ENCODE peak calls at places on chromosome 18, in eight cellular contexts. One of them, this sample, is unnamed.

GRCh38 chr18:6242004-6242403 is 172.7 kb downstream of the L3MBTL4 start:
- DNase-seq in left ventricle myocardium inferior: no peak
- DNase-seq in neural progenitor cell: no peak
- DNase-seq in AG04450: no peak
- DNase-seq in type B pancreatic cell: no peak
- DNase-seq in cardiac fibroblast: no peak
- DNase-seq in progenitor cell of endocrine pancreas: no peak
- DNase-seq in sigmoid colon: no peak
- DNase-seq in this sample: no peak

GRCh38 chr18:6365385-6365784 is 49.3 kb downstream of the L3MBTL4 start:
- DNase-seq in neural progenitor cell: no peak
- DNase-seq in cardiac fibroblast: no peak
- DNase-seq in AG04450: no peak
- DNase-seq in progenitor cell of endocrine pancreas: no peak
- DNase-seq in type B pancreatic cell: no peak
- DNase-seq in sigmoid colon: no peak
- DNase-seq in left ventricle myocardium inferior: no peak
- DNase-seq in this sample: no peak

GRCh38 chr18:79108520-79109215 is 39.5 kb downstream of the ATP9B start:
- DNase-seq in type B pancreatic cell: no peak
- DNase-seq in cardiac fibroblast: peak; percentile 33
- DNase-seq in progenitor cell of endocrine pancreas: no peak
- DNase-seq in AG04450: no peak
- DNase-seq in left ventricle myocardium inferior: no peak
- DNase-seq in neural progenitor cell: no peak
- DNase-seq in sigmoid colon: no peak
- DNase-seq in this sample: no peak

GRCh38 chr18:78898066-78898465 is 81.6 kb upstream of the SALL3 start:
- DNase-seq in progenitor cell of endocrine pancreas: no peak
- DNase-seq in neural progenitor cell: no peak
- DNase-seq in cardiac fibroblast: no peak
- DNase-seq in type B pancreatic cell: no peak
- DNase-seq in AG04450: no peak
- DNase-seq in sigmoid colon: no peak
- DNase-seq in left ventricle myocardium inferior: no peak
- DNase-seq in this sample: no peak

GRCh38 chr18:48519431-48520100 is 19.3 kb upstream of the CTIF start:
- DNase-seq in progenitor cell of endocrine pancreas: no peak
- DNase-seq in left ventricle myocardium inferior: no peak
- DNase-seq in sigmoid colon: no peak
- DNase-seq in AG04450: no peak
- DNase-seq in neural progenitor cell: no peak
- DNase-seq in cardiac fibroblast: no peak
- DNase-seq in type B pancreatic cell: no peak
- DNase-seq in this sample: no peak

GRCh38 chr18:34710430-34711386 is 610 bp downstream of the DTNA start:
- DNase-seq in progenitor cell of endocrine pancreas: no peak
- DNase-seq in left ventricle myocardium inferior: no peak
- DNase-seq in AG04450: no peak
- DNase-seq in type B pancreatic cell: no peak
- DNase-seq in sigmoid colon: no peak
- DNase-seq in neural progenitor cell: no peak
- DNase-seq in cardiac fibroblast: peak; percentile 74
- DNase-seq in this sample: peak; percentile 33

GRCh38 chr18:48902856-48903601 is 47.7 kb downstream of the SMAD7 start:
- DNase-seq in AG04450: no peak
- DNase-seq in cardiac fibroblast: peak; percentile 87
- DNase-seq in left ventricle myocardium inferior: peak; percentile 60
- DNase-seq in progenitor cell of endocrine pancreas: no peak
- DNase-seq in neural progenitor cell: no peak
- DNase-seq in type B pancreatic cell: no peak
- DNase-seq in sigmoid colon: peak; percentile 70
- DNase-seq in this sample: peak; percentile 84

GRCh38 chr18:40583671-40584070 is 1371.4 kb upstream of the PIK3C3 start:
- DNase-seq in neural progenitor cell: no peak
- DNase-seq in progenitor cell of endocrine pancreas: no peak
- DNase-seq in AG04450: no peak
- DNase-seq in cardiac fibroblast: no peak
- DNase-seq in type B pancreatic cell: no peak
- DNase-seq in left ventricle myocardium inferior: no peak
- DNase-seq in sigmoid colon: no peak
- DNase-seq in this sample: no peak

GRCh38 chr18:2336993-2337392 is 234.3 kb downstream of the METTL4 start:
- DNase-seq in progenitor cell of endocrine pancreas: no peak
- DNase-seq in neural progenitor cell: no peak
- DNase-seq in left ventricle myocardium inferior: no peak
- DNase-seq in cardiac fibroblast: no peak
- DNase-seq in AG04450: no peak
- DNase-seq in sigmoid colon: no peak
- DNase-seq in type B pancreatic cell: no peak
- DNase-seq in this sample: no peak

GRCh38 chr18:73366713-73367112 is 498.9 kb upstream of the NETO1 start:
- DNase-seq in left ventricle myocardium inferior: no peak
- DNase-seq in sigmoid colon: no peak
- DNase-seq in neural progenitor cell: no peak
- DNase-seq in cardiac fibroblast: peak; percentile 27
- DNase-seq in type B pancreatic cell: no peak
- DNase-seq in progenitor cell of endocrine pancreas: no peak
- DNase-seq in AG04450: peak; percentile 38
- DNase-seq in this sample: no peak

GRCh38 chr18:79365701-79366100 is 30.0 kb upstream of the NFATC1 start:
- DNase-seq in cardiac fibroblast: no peak
- DNase-seq in type B pancreatic cell: no peak
- DNase-seq in neural progenitor cell: no peak
- DNase-seq in progenitor cell of endocrine pancreas: no peak
- DNase-seq in AG04450: no peak
- DNase-seq in sigmoid colon: no peak
- DNase-seq in left ventricle myocardium inferior: no peak
- DNase-seq in this sample: peak; percentile 6

GRCh38 chr18:68604256-68604655 is 110.7 kb downstream of the TMX3 start:
- DNase-seq in neural progenitor cell: no peak
- DNase-seq in progenitor cell of endocrine pancreas: no peak
- DNase-seq in cardiac fibroblast: no peak
- DNase-seq in type B pancreatic cell: no peak
- DNase-seq in left ventricle myocardium inferior: no peak
- DNase-seq in sigmoid colon: no peak
- DNase-seq in AG04450: no peak
- DNase-seq in this sample: no peak

GRCh38 chr18:71398530-71398929 is 1109.7 kb downstream of the SOCS6 start:
- DNase-seq in neural progenitor cell: peak; percentile 78
- DNase-seq in AG04450: no peak
- DNase-seq in progenitor cell of endocrine pancreas: peak; percentile 30
- DNase-seq in type B pancreatic cell: no peak
- DNase-seq in cardiac fibroblast: peak; percentile 36
- DNase-seq in sigmoid colon: no peak
- DNase-seq in left ventricle myocardium inferior: no peak
- DNase-seq in this sample: peak; percentile 19
- TF ChIP-seq CTCF in neural progenitor cell: peak; percentile 64
- TF ChIP-seq CTCF in AG04450: peak; percentile 31
- TF ChIP-seq CTCF in progenitor cell of endocrine pancreas: peak; percentile 74
- TF ChIP-seq CTCF in type B pancreatic cell: peak; percentile 62
- TF ChIP-seq CTCF in cardiac fibroblast: peak; percentile 28
- TF ChIP-seq CTCF in sigmoid colon: no peak
- TF ChIP-seq CTCF in left ventricle myocardium inferior: no peak
- TF ChIP-seq CTCF in this sample: peak; percentile 48

DNA sequence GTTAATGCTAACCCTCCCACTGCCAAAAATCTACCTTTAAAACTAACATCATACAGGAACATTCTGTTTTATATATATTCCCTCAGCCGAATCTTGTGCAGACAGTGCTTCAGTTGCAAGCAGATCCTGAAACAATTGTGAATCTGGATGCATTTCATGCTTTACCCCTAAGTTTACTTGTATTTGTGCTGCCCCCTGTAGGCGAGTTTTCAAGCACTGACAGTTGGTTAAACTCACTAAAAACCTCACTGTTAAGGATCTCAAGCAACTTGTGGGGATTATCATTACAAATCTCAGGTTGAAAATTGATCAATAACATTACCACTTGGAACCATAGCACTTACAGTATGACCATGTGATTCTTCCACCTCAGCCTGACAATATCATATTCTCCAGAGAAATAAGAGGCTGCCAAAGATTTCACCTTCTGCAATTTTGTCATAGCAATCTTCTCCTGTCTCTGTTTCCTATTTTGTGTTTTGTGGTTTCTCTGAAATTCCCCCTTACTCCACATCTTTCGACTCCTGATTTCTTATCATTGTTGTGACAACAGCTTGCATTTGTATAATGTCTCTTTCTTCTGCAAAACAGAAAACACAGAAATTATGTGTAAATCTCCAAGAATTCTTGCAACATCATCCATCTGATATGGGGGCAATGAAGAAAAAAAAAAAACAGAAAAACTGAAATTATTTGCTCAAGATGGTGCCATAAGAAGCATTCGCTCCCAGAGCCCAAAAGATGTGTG is 354.6 kb upstream of the SETBP1 start:
- DNase-seq in neural progenitor cell: peak; percentile 87
- DNase-seq in left ventricle myocardium inferior: peak; percentile 16
- DNase-seq in progenitor cell of endocrine pancreas: peak; percentile 34
- DNase-seq in sigmoid colon: no peak
- DNase-seq in AG04450: peak; percentile 42
- DNase-seq in type B pancreatic cell: no peak
- DNase-seq in cardiac fibroblast: peak; percentile 84
- DNase-seq in this sample: peak; percentile 49
- TF ChIP-seq CTCF in neural progenitor cell: peak; percentile 83
- TF ChIP-seq CTCF in left ventricle myocardium inferior: peak; percentile 63
- TF ChIP-seq CTCF in progenitor cell of endocrine pancreas: peak; percentile 76
- TF ChIP-seq CTCF in sigmoid colon: no peak
- TF ChIP-seq CTCF in AG04450: peak; percentile 74
- TF ChIP-seq CTCF in type B pancreatic cell: peak; percentile 70
- TF ChIP-seq CTCF in cardiac fibroblast: peak; percentile 69
- TF ChIP-seq CTCF in this sample: peak; percentile 62

DNA sequence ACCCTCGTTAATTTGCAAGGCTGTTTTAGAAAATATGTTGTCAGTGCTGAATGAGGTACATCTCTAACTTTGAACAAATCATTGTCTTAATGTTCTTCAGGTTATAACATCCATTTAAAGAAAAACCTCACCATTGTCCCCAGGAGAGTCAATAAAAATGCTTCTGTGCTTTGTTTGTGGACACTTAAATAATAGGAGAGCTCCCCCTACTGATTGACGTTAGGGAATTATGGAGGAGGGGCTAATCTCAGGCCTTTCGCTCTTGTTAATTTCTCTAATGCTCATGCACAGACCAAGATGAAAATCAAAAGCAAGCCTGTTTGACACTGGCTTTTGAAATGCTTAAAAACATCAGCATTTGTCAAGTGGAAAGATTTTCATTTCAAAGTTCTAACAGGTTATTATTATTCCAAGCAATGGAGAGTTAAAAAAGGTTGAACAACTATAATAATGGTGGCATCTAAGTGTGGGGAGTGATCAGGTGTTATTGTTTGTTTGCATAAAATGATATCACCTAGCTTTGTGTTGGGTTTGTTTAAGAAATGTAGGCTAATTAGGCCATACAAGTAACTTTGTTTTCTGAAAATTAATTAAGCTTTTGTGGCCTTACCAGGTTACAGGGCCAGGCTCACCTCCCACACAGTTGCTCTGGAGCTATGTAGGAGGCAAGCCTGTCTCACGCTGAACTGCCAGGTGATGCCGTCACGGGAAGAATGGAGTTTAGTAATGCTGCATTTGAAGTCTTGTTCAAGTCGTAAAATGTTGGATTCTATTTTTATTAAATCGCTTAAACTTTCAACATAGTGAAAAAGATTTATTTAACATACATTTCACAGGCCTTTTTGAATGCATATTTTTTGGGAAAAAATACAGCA is 51.7 kb upstream of the SMIM21 start:
- DNase-seq in type B pancreatic cell: no peak
- DNase-seq in progenitor cell of endocrine pancreas: no peak
- DNase-seq in AG04450: no peak
- DNase-seq in sigmoid colon: no peak
- DNase-seq in neural progenitor cell: peak; percentile 58
- DNase-seq in left ventricle myocardium inferior: no peak
- DNase-seq in cardiac fibroblast: peak; percentile 73
- DNase-seq in this sample: peak; percentile 46
- TF ChIP-seq CTCF in type B pancreatic cell: peak; percentile 71
- TF ChIP-seq CTCF in progenitor cell of endocrine pancreas: peak; percentile 62
- TF ChIP-seq CTCF in AG04450: peak; percentile 68
- TF ChIP-seq CTCF in sigmoid colon: no peak
- TF ChIP-seq CTCF in neural progenitor cell: peak; percentile 75
- TF ChIP-seq CTCF in left ventricle myocardium inferior: peak; percentile 74
- TF ChIP-seq CTCF in cardiac fibroblast: peak; percentile 49
- TF ChIP-seq CTCF in this sample: peak; percentile 63

GRCh38 chr18:50644807-50645206 is 84.9 kb downstream of the MAPK4 start:
- DNase-seq in sigmoid colon: no peak
- DNase-seq in progenitor cell of endocrine pancreas: no peak
- DNase-seq in neural progenitor cell: peak; percentile 54
- DNase-seq in left ventricle myocardium inferior: no peak
- DNase-seq in cardiac fibroblast: no peak
- DNase-seq in AG04450: no peak
- DNase-seq in type B pancreatic cell: no peak
- DNase-seq in this sample: no peak
- TF ChIP-seq CTCF in sigmoid colon: no peak
- TF ChIP-seq CTCF in progenitor cell of endocrine pancreas: peak; percentile 50
- TF ChIP-seq CTCF in neural progenitor cell: peak; percentile 62
- TF ChIP-seq CTCF in left ventricle myocardium inferior: peak; percentile 37
- TF ChIP-seq CTCF in cardiac fibroblast: peak; percentile 6
- TF ChIP-seq CTCF in AG04450: no peak
- TF ChIP-seq CTCF in type B pancreatic cell: peak; percentile 50
- TF ChIP-seq CTCF in this sample: peak; percentile 24

GRCh38 chr18:57619881-57620280 is 1.8 kb downstream of the NARS1 start:
- DNase-seq in AG04450: no peak
- DNase-seq in sigmoid colon: no peak
- DNase-seq in progenitor cell of endocrine pancreas: no peak
- DNase-seq in left ventricle myocardium inferior: no peak
- DNase-seq in neural progenitor cell: no peak
- DNase-seq in type B pancreatic cell: no peak
- DNase-seq in cardiac fibroblast: no peak
- DNase-seq in this sample: no peak

GRCh38 chr18:57627488-57627887 is 5.9 kb upstream of the NARS1 start:
- DNase-seq in type B pancreatic cell: no peak
- DNase-seq in AG04450: no peak
- DNase-seq in neural progenitor cell: no peak
- DNase-seq in progenitor cell of endocrine pancreas: no peak
- DNase-seq in cardiac fibroblast: peak; percentile 40
- DNase-seq in left ventricle myocardium inferior: no peak
- DNase-seq in sigmoid colon: no peak
- DNase-seq in this sample: peak; percentile 50

GRCh38 chr18:57621252-57621607 is 406 bp downstream of the NARS1 start:
- DNase-seq in type B pancreatic cell: no peak
- DNase-seq in progenitor cell of endocrine pancreas: no peak
- DNase-seq in cardiac fibroblast: no peak
- DNase-seq in AG04450: no peak
- DNase-seq in neural progenitor cell: no peak
- DNase-seq in left ventricle myocardium inferior: no peak
- DNase-seq in sigmoid colon: no peak
- DNase-seq in this sample: no peak

GRCh38 chr18:57629399-57629798 is 7.8 kb upstream of the NARS1 start:
- DNase-seq in AG04450: no peak
- DNase-seq in cardiac fibroblast: no peak
- DNase-seq in neural progenitor cell: no peak
- DNase-seq in progenitor cell of endocrine pancreas: no peak
- DNase-seq in sigmoid colon: no peak
- DNase-seq in left ventricle myocardium inferior: no peak
- DNase-seq in type B pancreatic cell: no peak
- DNase-seq in this sample: no peak

GRCh38 chr18:57624988-57625387 is 3.4 kb upstream of the NARS1 start:
- DNase-seq in progenitor cell of endocrine pancreas: no peak
- DNase-seq in neural progenitor cell: no peak
- DNase-seq in left ventricle myocardium inferior: no peak
- DNase-seq in AG04450: no peak
- DNase-seq in cardiac fibroblast: peak; percentile 55
- DNase-seq in sigmoid colon: no peak
- DNase-seq in type B pancreatic cell: no peak
- DNase-seq in this sample: no peak
- TF ChIP-seq CTCF in progenitor cell of endocrine pancreas: no peak
- TF ChIP-seq CTCF in neural progenitor cell: no peak
- TF ChIP-seq CTCF in left ventricle myocardium inferior: no peak
- TF ChIP-seq CTCF in AG04450: no peak
- TF ChIP-seq CTCF in cardiac fibroblast: no peak
- TF ChIP-seq CTCF in sigmoid colon: no peak
- TF ChIP-seq CTCF in type B pancreatic cell: no peak
- TF ChIP-seq CTCF in this sample: no peak

This sample was measured in astrocyte of the cerebellum.